ENCODE peak calls at places on chromosomes 13 and 19, in ten cellular contexts. One of them, this sample, is unnamed.

GRCh38 chr13:66911411-66911939 is 318.7 kb downstream of the PCDH9 start:
- DNase-seq in CD8-positive, alpha-beta T cell: no peak
- DNase-seq in IMR-90: no peak
- DNase-seq in keratinocyte: no peak
- DNase-seq in hepatocyte: no peak
- DNase-seq in transverse colon: no peak
- DNase-seq in ascending aorta: no peak
- DNase-seq in A549: no peak
- DNase-seq in HCT116: no peak
- DNase-seq in uterus: no peak
- DNase-seq in this sample: no peak

GRCh38 chr13:92074658-92075057 is 676.2 kb downstream of the GPC5 start:
- DNase-seq in HCT116: no peak
- DNase-seq in IMR-90: no peak
- DNase-seq in ascending aorta: no peak
- DNase-seq in keratinocyte: no peak
- DNase-seq in A549: peak; percentile 16
- DNase-seq in transverse colon: no peak
- DNase-seq in hepatocyte: peak; percentile 35
- DNase-seq in uterus: no peak
- DNase-seq in CD8-positive, alpha-beta T cell: no peak
- DNase-seq in this sample: no peak

GRCh38 chr13:37369618-37370017 is 228.9 kb downstream of the POSTN start:
- DNase-seq in transverse colon: no peak
- DNase-seq in IMR-90: peak; percentile 80
- DNase-seq in hepatocyte: no peak
- DNase-seq in A549: no peak
- DNase-seq in keratinocyte: no peak
- DNase-seq in ascending aorta: no peak
- DNase-seq in CD8-positive, alpha-beta T cell: no peak
- DNase-seq in HCT116: no peak
- DNase-seq in uterus: no peak
- DNase-seq in this sample: no peak

GRCh38 chr13:51919531-51919930 is 57.8 kb downstream of the CCDC70 start:
- DNase-seq in hepatocyte: no peak
- DNase-seq in A549: no peak
- DNase-seq in transverse colon: no peak
- DNase-seq in uterus: no peak
- DNase-seq in IMR-90: no peak
- DNase-seq in ascending aorta: peak; percentile 25
- DNase-seq in keratinocyte: no peak
- DNase-seq in CD8-positive, alpha-beta T cell: no peak
- DNase-seq in HCT116: no peak
- DNase-seq in this sample: no peak

GRCh38 chr13:53276265-53276664 is 247.7 kb downstream of the OLFM4 start:
- DNase-seq in A549: no peak
- DNase-seq in IMR-90: no peak
- DNase-seq in hepatocyte: no peak
- DNase-seq in HCT116: no peak
- DNase-seq in CD8-positive, alpha-beta T cell: no peak
- DNase-seq in uterus: no peak
- DNase-seq in ascending aorta: no peak
- DNase-seq in transverse colon: no peak
- DNase-seq in keratinocyte: no peak
- DNase-seq in this sample: no peak

GRCh38 chr13:54775501-54776191 is 1747.0 kb downstream of the OLFM4 start:
- DNase-seq in hepatocyte: no peak
- DNase-seq in HCT116: no peak
- DNase-seq in A549: no peak
- DNase-seq in keratinocyte: no peak
- DNase-seq in uterus: no peak
- DNase-seq in ascending aorta: no peak
- DNase-seq in transverse colon: no peak
- DNase-seq in IMR-90: no peak
- DNase-seq in CD8-positive, alpha-beta T cell: no peak
- DNase-seq in this sample: no peak

GRCh38 chr19:15107056-15108010 is at the start of gene SYDE1:
- DNase-seq in keratinocyte: no peak
- DNase-seq in IMR-90: peak; percentile 55
- DNase-seq in uterus: peak; percentile 59
- DNase-seq in transverse colon: no peak
- DNase-seq in hepatocyte: peak; percentile 66
- DNase-seq in CD8-positive, alpha-beta T cell: no peak
- DNase-seq in ascending aorta: peak; percentile 78
- DNase-seq in A549: peak; percentile 33
- DNase-seq in HCT116: no peak
- DNase-seq in this sample: no peak

GRCh38 chr19:10227215-10227971 is 3.7 kb downstream of the S1PR2 start:
- DNase-seq in transverse colon: no peak
- DNase-seq in CD8-positive, alpha-beta T cell: no peak
- DNase-seq in A549: no peak
- DNase-seq in hepatocyte: no peak
- DNase-seq in IMR-90: no peak
- DNase-seq in uterus: peak; percentile 46
- DNase-seq in ascending aorta: peak; percentile 68
- DNase-seq in keratinocyte: no peak
- DNase-seq in HCT116: no peak
- DNase-seq in this sample: no peak

GRCh38 chr19:15304140-15304705 is 28.1 kb downstream of the BRD4 start:
- DNase-seq in uterus: no peak
- DNase-seq in HCT116: no peak
- DNase-seq in CD8-positive, alpha-beta T cell: no peak
- DNase-seq in hepatocyte: no peak
- DNase-seq in A549: peak; percentile 56
- DNase-seq in ascending aorta: no peak
- DNase-seq in transverse colon: no peak
- DNase-seq in keratinocyte: no peak
- DNase-seq in IMR-90: no peak
- DNase-seq in this sample: no peak

GRCh38 chr19:48403606-48404005 is 10.1 kb downstream of the GRIN2D start:
- DNase-seq in transverse colon: peak; percentile 60
- DNase-seq in hepatocyte: peak; percentile 70
- DNase-seq in IMR-90: peak; percentile 71
- DNase-seq in ascending aorta: no peak
- DNase-seq in HCT116: no peak
- DNase-seq in uterus: no peak
- DNase-seq in keratinocyte: no peak
- DNase-seq in A549: peak; percentile 78
- DNase-seq in CD8-positive, alpha-beta T cell: peak; percentile 45
- DNase-seq in this sample: peak; percentile 43

GRCh38 chr13:77492982-77493381 is 42.5 kb upstream of the SCEL start:
- DNase-seq in hepatocyte: peak; percentile 47
- DNase-seq in ascending aorta: no peak
- DNase-seq in uterus: no peak
- DNase-seq in HCT116: peak; percentile 23
- DNase-seq in A549: peak; percentile 42
- DNase-seq in keratinocyte: no peak
- DNase-seq in IMR-90: no peak
- DNase-seq in CD8-positive, alpha-beta T cell: no peak
- DNase-seq in transverse colon: no peak
- DNase-seq in this sample: no peak

GRCh38 chr13:34310539-34310938 is 492.6 kb downstream of the RFC3 start:
- DNase-seq in IMR-90: no peak
- DNase-seq in transverse colon: no peak
- DNase-seq in uterus: no peak
- DNase-seq in hepatocyte: no peak
- DNase-seq in CD8-positive, alpha-beta T cell: no peak
- DNase-seq in HCT116: no peak
- DNase-seq in keratinocyte: no peak
- DNase-seq in ascending aorta: no peak
- DNase-seq in A549: no peak
- DNase-seq in this sample: no peak

GRCh38 chr19:40778865-40779284 is 828 bp downstream of the RAB4B start:
- DNase-seq in A549: no peak
- DNase-seq in transverse colon: no peak
- DNase-seq in ascending aorta: no peak
- DNase-seq in IMR-90: peak; percentile 29
- DNase-seq in keratinocyte: no peak
- DNase-seq in CD8-positive, alpha-beta T cell: no peak
- DNase-seq in uterus: no peak
- DNase-seq in HCT116: no peak
- DNase-seq in hepatocyte: peak; percentile 57
- DNase-seq in this sample: no peak

GRCh38 chr19:10654610-10655456 is 687 bp downstream of the ILF3 start:
- DNase-seq in ascending aorta: peak; percentile 74
- DNase-seq in hepatocyte: peak; percentile 75
- DNase-seq in uterus: peak; percentile 60
- DNase-seq in keratinocyte: no peak
- DNase-seq in IMR-90: no peak
- DNase-seq in CD8-positive, alpha-beta T cell: peak; percentile 61
- DNase-seq in HCT116: no peak
- DNase-seq in transverse colon: peak; percentile 52
- DNase-seq in A549: peak; percentile 37
- DNase-seq in this sample: peak; percentile 53

GRCh38 chr19:2554856-2555255 is 78.9 kb downstream of the GADD45B start:
- DNase-seq in hepatocyte: no peak
- DNase-seq in IMR-90: peak; percentile 23
- DNase-seq in CD8-positive, alpha-beta T cell: no peak
- DNase-seq in HCT116: peak; percentile 56
- DNase-seq in transverse colon: no peak
- DNase-seq in uterus: peak; percentile 54
- DNase-seq in ascending aorta: no peak
- DNase-seq in A549: no peak
- DNase-seq in keratinocyte: no peak
- DNase-seq in this sample: no peak

GRCh38 chr13:40490086-40490723 is 176.2 kb downstream of the FOXO1 start:
- DNase-seq in transverse colon: peak; percentile 41
- DNase-seq in IMR-90: no peak
- DNase-seq in ascending aorta: peak; percentile 55
- DNase-seq in A549: no peak
- DNase-seq in HCT116: no peak
- DNase-seq in CD8-positive, alpha-beta T cell: peak; percentile 64
- DNase-seq in keratinocyte: no peak
- DNase-seq in hepatocyte: no peak
- DNase-seq in uterus: no peak
- DNase-seq in this sample: peak; percentile 16
- H3K4me1 ChIP-seq in transverse colon: no peaks in the 10 kb centered on the region
- H3K4me1 ChIP-seq in IMR-90: no peaks in the 10 kb centered on the region
- H3K4me1 ChIP-seq in ascending aorta: no peaks in the 10 kb centered on the region
- H3K4me1 ChIP-seq in A549: peaks cover 8% of the 10 kb centered on the region
- H3K4me1 ChIP-seq in HCT116: no peaks in the 10 kb centered on the region
- H3K4me1 ChIP-seq in CD8-positive, alpha-beta T cell: peaks cover 91% of the 10 kb centered on the region
- H3K4me1 ChIP-seq in keratinocyte: peaks cover 4% of the 10 kb centered on the region
- H3K4me1 ChIP-seq in hepatocyte: no peaks in the 10 kb centered on the region
- H3K4me1 ChIP-seq in uterus: no peaks in the 10 kb centered on the region
- H3K4me1 ChIP-seq in this sample: peaks cover 87% of the 10 kb centered on the region

DNA sequence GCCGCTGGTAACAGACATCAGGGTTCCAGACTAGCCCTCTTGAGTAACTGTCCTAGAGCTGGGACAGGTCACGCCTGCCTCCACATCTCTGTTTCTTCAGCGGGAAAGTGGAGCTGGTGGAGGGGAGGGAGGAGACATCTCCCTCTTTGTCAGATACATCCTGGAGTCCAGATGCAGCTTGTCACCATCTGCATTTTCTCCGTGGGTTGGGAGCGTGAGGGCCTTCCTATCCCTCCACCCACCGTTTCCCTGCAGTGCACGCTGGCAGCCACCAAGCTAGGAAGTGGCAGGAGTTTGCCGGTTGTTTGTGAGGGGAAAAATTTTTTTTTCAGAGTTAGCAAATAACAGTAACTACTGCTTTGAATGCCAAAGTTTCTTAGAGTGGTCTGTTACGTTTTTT is 20.0 kb upstream of the SMIM17 start:
- DNase-seq in CD8-positive, alpha-beta T cell: no peak
- DNase-seq in HCT116: no peak
- DNase-seq in transverse colon: no peak
- DNase-seq in ascending aorta: no peak
- DNase-seq in hepatocyte: no peak
- DNase-seq in IMR-90: no peak
- DNase-seq in A549: no peak
- DNase-seq in uterus: no peak
- DNase-seq in keratinocyte: no peak
- DNase-seq in this sample: no peak
- H3K9me3 ChIP-seq in CD8-positive, alpha-beta T cell: peaks cover 46% of the 10 kb centered on the region
- H3K9me3 ChIP-seq in HCT116: no peaks in the 10 kb centered on the region
- H3K9me3 ChIP-seq in transverse colon: peaks cover 54% of the 10 kb centered on the region
- H3K9me3 ChIP-seq in ascending aorta: peaks cover 100% of the 10 kb centered on the region
- H3K9me3 ChIP-seq in hepatocyte: no peaks in the 10 kb centered on the region
- H3K9me3 ChIP-seq in IMR-90: peaks cover 73% of the 10 kb centered on the region
- H3K9me3 ChIP-seq in A549: peaks cover 96% of the 10 kb centered on the region
- H3K9me3 ChIP-seq in uterus: peaks cover 70% of the 10 kb centered on the region
- H3K9me3 ChIP-seq in keratinocyte: peaks cover 18% of the 10 kb centered on the region
- H3K9me3 ChIP-seq in this sample: peaks cover 29% of the 10 kb centered on the region

GRCh38 chr19:38046254-38047047 is 139.4 kb downstream of the SIPA1L3 start:
- DNase-seq in transverse colon: peak; percentile 68
- DNase-seq in hepatocyte: no peak
- DNase-seq in HCT116: no peak
- DNase-seq in A549: no peak
- DNase-seq in IMR-90: no peak
- DNase-seq in uterus: no peak
- DNase-seq in ascending aorta: no peak
- DNase-seq in keratinocyte: no peak
- DNase-seq in CD8-positive, alpha-beta T cell: no peak
- DNase-seq in this sample: no peak

GRCh38 chr19:38042132-38042531 is 135.1 kb downstream of the SIPA1L3 start:
- DNase-seq in uterus: no peak
- DNase-seq in A549: no peak
- DNase-seq in transverse colon: no peak
- DNase-seq in ascending aorta: no peak
- DNase-seq in keratinocyte: no peak
- DNase-seq in CD8-positive, alpha-beta T cell: no peak
- DNase-seq in IMR-90: no peak
- DNase-seq in hepatocyte: no peak
- DNase-seq in HCT116: no peak
- DNase-seq in this sample: no peak

GRCh38 chr19:38043649-38044144 is 136.7 kb downstream of the SIPA1L3 start:
- DNase-seq in A549: no peak
- DNase-seq in ascending aorta: no peak
- DNase-seq in hepatocyte: no peak
- DNase-seq in keratinocyte: no peak
- DNase-seq in IMR-90: no peak
- DNase-seq in CD8-positive, alpha-beta T cell: no peak
- DNase-seq in transverse colon: no peak
- DNase-seq in HCT116: no peak
- DNase-seq in uterus: no peak
- DNase-seq in this sample: no peak

GRCh38 chr19:38045554-38046253 is 138.7 kb downstream of the SIPA1L3 start:
- DNase-seq in A549: no peak
- DNase-seq in IMR-90: no peak
- DNase-seq in HCT116: no peak
- DNase-seq in keratinocyte: no peak
- DNase-seq in transverse colon: no peak
- DNase-seq in ascending aorta: no peak
- DNase-seq in hepatocyte: no peak
- DNase-seq in uterus: no peak
- DNase-seq in CD8-positive, alpha-beta T cell: no peak
- DNase-seq in this sample: no peak

GRCh38 chr19:38044267-38045111 is 137.5 kb downstream of the SIPA1L3 start:
- DNase-seq in IMR-90: peak; percentile 68
- DNase-seq in keratinocyte: no peak
- DNase-seq in ascending aorta: no peak
- DNase-seq in hepatocyte: no peak
- DNase-seq in HCT116: no peak
- DNase-seq in A549: peak; percentile 42
- DNase-seq in transverse colon: no peak
- DNase-seq in CD8-positive, alpha-beta T cell: no peak
- DNase-seq in uterus: no peak
- DNase-seq in this sample: no peak
- H3K4me1 ChIP-seq in IMR-90: no peaks in the 10 kb centered on the region
- H3K4me1 ChIP-seq in keratinocyte: no peaks in the 10 kb centered on the region
- H3K4me1 ChIP-seq in ascending aorta: no peaks in the 10 kb centered on the region
- H3K4me1 ChIP-seq in hepatocyte: no peaks in the 10 kb centered on the region
- H3K4me1 ChIP-seq in HCT116: no peaks in the 10 kb centered on the region
- H3K4me1 ChIP-seq in A549: no peaks in the 10 kb centered on the region
- H3K4me1 ChIP-seq in transverse colon: no peaks in the 10 kb centered on the region
- H3K4me1 ChIP-seq in CD8-positive, alpha-beta T cell: peaks cover 28% of the 10 kb centered on the region
- H3K4me1 ChIP-seq in uterus: no peaks in the 10 kb centered on the region
- H3K4me1 ChIP-seq in this sample: peaks cover 31% of the 10 kb centered on the region

GRCh38 chr19:51970718-51971117 is 15.9 kb downstream of the ZNF350 start:
- DNase-seq in CD8-positive, alpha-beta T cell: no peak
- DNase-seq in uterus: no peak
- DNase-seq in keratinocyte: no peak
- DNase-seq in IMR-90: no peak
- DNase-seq in HCT116: no peak
- DNase-seq in A549: no peak
- DNase-seq in transverse colon: no peak
- DNase-seq in ascending aorta: no peak
- DNase-seq in hepatocyte: no peak
- DNase-seq in this sample: no peak
- H3K9me3 ChIP-seq in CD8-positive, alpha-beta T cell: peaks cover 70% of the 10 kb centered on the region
- H3K9me3 ChIP-seq in uterus: peaks cover 98% of the 10 kb centered on the region
- H3K9me3 ChIP-seq in keratinocyte: peaks cover 19% of the 10 kb centered on the region
- H3K9me3 ChIP-seq in IMR-90: peaks cover 77% of the 10 kb centered on the region
- H3K9me3 ChIP-seq in HCT116: peaks cover 33% of the 10 kb centered on the region
- H3K9me3 ChIP-seq in A549: peaks cover 96% of the 10 kb centered on the region
- H3K9me3 ChIP-seq in transverse colon: peaks cover 100% of the 10 kb centered on the region
- H3K9me3 ChIP-seq in ascending aorta: peaks cover 100% of the 10 kb centered on the region
- H3K9me3 ChIP-seq in hepatocyte: peaks cover 52% of the 10 kb centered on the region
- H3K9me3 ChIP-seq in this sample: peaks cover 75% of the 10 kb centered on the region

This sample was measured in CD8-positive, alpha-beta memory T cell.